ENCODE peak calls at places on chromosomes 2 and 18, in eight cellular contexts. D, J, U, S, B, I, M and K are unnamed samples.

GRCh38 chr18:27184115-27185024 is 738 bp downstream of the CHST9 start:
- DNase-seq in J (no peak), D (peak; percentile 62), M (peak; percentile 17), U (no peak), B (peak; percentile 7), I (no peak), S (no peak), K (no peak)

GRCh38 chr18:60861575-60861974 is 471.7 kb upstream of the CDH20 start:
- DNase-seq in U (no peak), I (no peak), M (no peak), B (no peak), S (no peak), D (no peak), J (no peak), K (peak; percentile 4)

GRCh38 chr2:216685327-216685875 is 9.9 kb downstream of the IGFBP5 start:
- DNase-seq in D (no peak), M (no peak), U (no peak), I (peak; percentile 50), J (no peak), S (no peak), B (no peak), K (no peak)

GRCh38 chr2:71306762-71307161 is 24.8 kb upstream of the ZNF638 start:
- DNase-seq in J (no peak), S (no peak), U (no peak), D (no peak), M (no peak), B (peak; percentile 75), I (no peak), K (peak; percentile 96)

GRCh38 chr2:144325086-144325485 is 194.8 kb downstream of the ZEB2 start:
- DNase-seq in S (no peak), J (no peak), I (no peak), M (no peak), B (no peak), U (peak; percentile 59), D (no peak), K (peak; percentile 82)

GRCh38 chr2:62760555-62760954 is 55.0 kb downstream of the EHBP1 start:
- DNase-seq in B (peak; percentile 33), M (no peak), J (peak; percentile 36), I (no peak), S (no peak), D (no peak), U (no peak), K (peak; percentile 81)

GRCh38 chr2:168552450-168552856 is 96.4 kb downstream of the CERS6 start:
- DNase-seq in D (peak; percentile 67), U (no peak), S (peak; percentile 53), J (no peak), M (peak; percentile 60), B (no peak), I (no peak), K (no peak)

GRCh38 chr2:226733189-226733858 is 66.3 kb downstream of the IRS1 start:
- DNase-seq in U (no peak), D (no peak), I (no peak), S (no peak), B (no peak), M (no peak), J (no peak), K (no peak)

GRCh38 chr2:181813963-181814565 is 77.5 kb upstream of the ITPRID2 start:
- DNase-seq in U (no peak), B (no peak), I (no peak), J (peak; percentile 78), S (no peak), M (no peak), D (no peak), K (peak; percentile 52)

GRCh38 chr2:54422072-54422581 is 34.0 kb upstream of the SPTBN1 start:
- DNase-seq in I (no peak), B (no peak), J (no peak), M (no peak), U (peak; percentile 0), S (no peak), D (no peak), K (no peak)

GRCh38 chr2:239832995-239833727 is 192.0 kb downstream of the NDUFA10 start:
- DNase-seq in S (no peak), J (no peak), U (no peak), M (no peak), B (no peak), D (no peak), I (peak; percentile 32), K (no peak)

GRCh38 chr18:78937166-78937565 is 42.5 kb upstream of the SALL3 start:
- DNase-seq in S (no peak), B (no peak), U (no peak), J (no peak), I (no peak), D (no peak), M (no peak), K (no peak)

GRCh38 chr2:22887426-22887825 is 497.6 kb upstream of the KLHL29 start:
- DNase-seq in J (no peak), B (no peak), I (no peak), U (no peak), S (no peak), D (no peak), M (no peak), K (no peak)

GRCh38 chr2:221563601-221564000 is 8.5 kb downstream of the EPHA4 start:
- DNase-seq in I (no peak), M (no peak), U (no peak), J (no peak), B (no peak), D (no peak), S (no peak), K (no peak)

GRCh38 chr2:119040730-119041129 is 98.7 kb downstream of the MARCO start:
- DNase-seq in U (no peak), B (no peak), M (no peak), I (no peak), D (no peak), J (no peak), S (no peak), K (no peak)

GRCh38 chr18:69064063-69064462 is 266.2 kb downstream of the CCDC102B start:
- DNase-seq in B (no peak), U (no peak), M (no peak), D (no peak), J (no peak), I (no peak), S (no peak), K (no peak)

GRCh38 chr2:190765386-190766173 is 115.0 kb upstream of the GLS start:
- DNase-seq in B (peak; percentile 63), S (no peak), M (no peak), U (no peak), J (no peak), D (no peak), I (no peak), K (peak; percentile 96)

GRCh38 chr2:64645014-64645418 is 8.7 kb downstream of the SERTAD2 start:
- DNase-seq in J (peak; percentile 66), B (peak; percentile 79), S (peak; percentile 86), I (peak; percentile 80), M (peak; percentile 88), U (no peak), D (peak; percentile 81), K (peak; percentile 78)

GRCh38 chr2:54572636-54573531 is 116.8 kb downstream of the SPTBN1 start:
- DNase-seq in B (peak; percentile 35), S (no peak), J (peak; percentile 96), U (no peak), I (no peak), M (no peak), D (no peak), K (peak; percentile 92)

GRCh38 chr2:160630801-160631590 is 137.4 kb upstream of the RBMS1 start:
- DNase-seq in I (no peak), S (no peak), D (no peak), J (no peak), M (no peak), B (peak; percentile 29), U (no peak), K (peak; percentile 24)

GRCh38 chr2:234446404-234447076 is 50.3 kb downstream of the ARL4C start:
- DNase-seq in M (no peak), B (no peak), I (peak; percentile 83), D (no peak), S (no peak), U (peak; percentile 58), J (peak; percentile 95), K (no peak)